ENCODE peak calls at places on chromosomes 16 and 17, in five cellular contexts. U is nephron progenitor cell, R is occipital lobe, M is anterior cingulate cortex, L is tibial artery. B is an unnamed sample.

GRCh38 chr17:1959871-1960569 is 65.1 kb downstream of the RTN4RL1 start:
- DNase-seq in M (no peak), R (peak; percentile 45), L (no peak), U (peak; percentile 36), B (no peak)

GRCh38 chr17:50426472-50426782 is 409 bp downstream of the ACSF2 start:
- DNase-seq in U (no peak), R (no peak), L (no peak), M (no peak), B (no peak)

GRCh38 chr17:41678907-41679739 is 9.6 kb upstream of the EIF1 start:
- DNase-seq in U (no peak), L (no peak), M (no peak), R (no peak), B (peak; percentile 58)

GRCh38 chr17:77019955-77020379 is 120.8 kb upstream of the SEC14L1 start:
- DNase-seq in M (no peak), R (no peak), U (no peak), L (no peak), B (no peak)

GRCh38 chr16:2464333-2464732 is 4.4 kb downstream of the TEDC2 start:
- DNase-seq in L (no peak), R (no peak), U (no peak), M (no peak), B (no peak)

GRCh38 chr16:71882505-71883192 is 1.3 kb downstream of the ZNF821 start:
- DNase-seq in R (peak; percentile 34), M (no peak), U (peak; percentile 77), L (peak; percentile 77), B (peak; percentile 66)

GRCh38 chr17:55601874-55602364 is 90.7 kb upstream of the SMIM36 start:
- DNase-seq in R (no peak), L (no peak), U (peak; percentile 19), M (no peak), B (peak; percentile 86)

GRCh38 chr17:50037321-50038107 is 18.4 kb upstream of the ITGA3 start:
- DNase-seq in M (no peak), L (peak; percentile 69), U (no peak), R (no peak), B (peak; percentile 62)

GRCh38 chr16:50315346-50315997 is 49.1 kb downstream of the ADCY7 start:
- DNase-seq in M (no peak), R (no peak), L (no peak), U (no peak), B (peak; percentile 93)

GRCh38 chr16:29664133-29664912 is 1.3 kb downstream of the SPN start:
- DNase-seq in U (no peak), L (no peak), M (no peak), R (no peak), B (no peak)

GRCh38 chr16:2979669-2980226 is 498 bp downstream of the PKMYT1 start:
- DNase-seq in L (no peak), U (peak; percentile 60), R (no peak), M (no peak), B (no peak)

GRCh38 chr17:1186923-1187771 is 7.4 kb upstream of the ABR start:
- DNase-seq in M (peak; percentile 59), L (peak; percentile 84), R (peak; percentile 80), U (peak; percentile 90), B (peak; percentile 97)

GRCh38 chr17:82793974-82794620 is 42.2 kb downstream of the TBCD start:
- DNase-seq in L (no peak), M (no peak), R (no peak), U (no peak), B (no peak)

GRCh38 chr16:8914098-8914497 is 31.9 kb downstream of the LITAFD start:
- DNase-seq in R (no peak), L (no peak), U (no peak), M (no peak), B (no peak)

GRCh38 chr16:89037261-89038152 is 56.1 kb upstream of the ACSF3 start:
- DNase-seq in R (no peak), U (peak; percentile 90), M (no peak), L (no peak), B (peak; percentile 84)

GRCh38 chr16:14249291-14250032 is 178.3 kb downstream of the MRTFB start:
- DNase-seq in L (peak; percentile 48), U (peak; percentile 50), M (no peak), R (peak; percentile 5), B (peak; percentile 60)

GRCh38 chr16:87161822-87162676 is 155.1 kb downstream of the C16orf95 start:
- DNase-seq in L (no peak), R (no peak), M (no peak), U (no peak), B (no peak)

GRCh38 chr17:64128787-64129514 is 993 bp downstream of the ERN1 start:
- DNase-seq in M (no peak), L (peak; percentile 38), R (no peak), U (no peak), B (peak; percentile 77)

GRCh38 chr16:59412275-59412841 is 678.2 kb upstream of the GOT2 start:
- DNase-seq in R (no peak), L (no peak), U (no peak), M (no peak), B (no peak)

GRCh38 chr17:29586676-29587469 is 2.6 kb downstream of the GIT1 start:
- DNase-seq in U (peak; percentile 1), R (no peak), L (no peak), M (no peak), B (no peak)

GRCh38 chr17:58325289-58325726 is 3.3 kb downstream of the TSPOAP1 start:
- DNase-seq in L (no peak), R (no peak), M (peak; percentile 30), U (peak; percentile 43), B (peak; percentile 82)

GRCh38 chr17:44122825-44123355 is 551 bp downstream of the HDAC5 start:
- DNase-seq in M (no peak), R (no peak), L (no peak), U (no peak), B (peak; percentile 59)

GRCh38 chr16:87543436-87544191 is 50.8 kb upstream of the ZCCHC14 start:
- DNase-seq in L (no peak), M (no peak), U (no peak), R (no peak), B (no peak)

GRCh38 chr16:68781784-68782183 is 44.7 kb downstream of the CDH1 start:
- DNase-seq in U (no peak), R (no peak), L (no peak), M (no peak), B (no peak)

GRCh38 chr17:55772086-55772485 is 21.2 kb downstream of the PCTP start:
- DNase-seq in U (no peak), L (no peak), R (no peak), M (no peak), B (no peak)